ENCODE peak calls at places on chromosomes 6 and 20, in four cellular contexts. V is mesenchymal stem cell; F is aorta; X is CD4-positive, CD25-positive, alpha-beta regulatory T cell. D is an unnamed sample. For H3K4me1, the result is how much of the 10 kb centered on the place peaks cover.

GRCh38 chr6:134358320-134358719 is 40.4 kb upstream of the SGK1 start:
- DNase-seq in V (peak), F (no peak), X (no peak), D (no peak)

GRCh38 chr20:25470045-25470444 is 62.6 kb downstream of the GINS1 start:
- DNase-seq in V (peak), F (no peak), X (peak), D (peak)

GRCh38 chr6:6025736-6026135 is 19.0 kb upstream of the NRN1 start:
- DNase-seq in V (no peak), F (no peak), X (no peak), D (no peak)

GRCh38 chr6:1547785-1548184 is 61.9 kb upstream of the FOXC1 start:
- DNase-seq in V (no peak), F (no peak), X (no peak), D (no peak)

GRCh38 chr20:10982692-10983091 is 308.9 kb upstream of the JAG1 start:
- DNase-seq in V (peak), F (peak), X (no peak), D (no peak)

GRCh38 chr6:36204068-36204753 is 7.7 kb downstream of the BRPF3 start:
- DNase-seq in V (no peak), F (no peak), X (peak), D (no peak)

GRCh38 chr6:106997392-106998257 is 23.1 kb upstream of the CD24 start:
- DNase-seq in V (peak), F (peak), X (peak), D (peak)

GRCh38 chr6:113392551-113393055 is 464.5 kb upstream of the MARCKS start:
- DNase-seq in V (no peak), F (no peak), X (no peak), D (no peak)

GRCh38 chr6:25054469-25054868 is 118.7 kb upstream of the RIPOR2 start:
- DNase-seq in V (peak), F (no peak), X (no peak), D (no peak)

GRCh38 chr20:47493175-47493953 is 8.3 kb upstream of the NCOA3 start:
- DNase-seq in V (peak), F (peak), X (peak), D (peak)

GRCh38 chr6:136604328-136604825 is 54.2 kb upstream of the MAP7 start:
- DNase-seq in V (peak), F (no peak), X (no peak), D (no peak)

GRCh38 chr6:10230533-10230932 is 184.3 kb downstream of the TFAP2A start:
- DNase-seq in V (no peak), F (no peak), X (no peak), D (no peak)

GRCh38 chr6:125444234-125444949 is 142.6 kb upstream of the HDDC2 start:
- DNase-seq in V (peak), F (peak), X (no peak), D (no peak)

DNA sequence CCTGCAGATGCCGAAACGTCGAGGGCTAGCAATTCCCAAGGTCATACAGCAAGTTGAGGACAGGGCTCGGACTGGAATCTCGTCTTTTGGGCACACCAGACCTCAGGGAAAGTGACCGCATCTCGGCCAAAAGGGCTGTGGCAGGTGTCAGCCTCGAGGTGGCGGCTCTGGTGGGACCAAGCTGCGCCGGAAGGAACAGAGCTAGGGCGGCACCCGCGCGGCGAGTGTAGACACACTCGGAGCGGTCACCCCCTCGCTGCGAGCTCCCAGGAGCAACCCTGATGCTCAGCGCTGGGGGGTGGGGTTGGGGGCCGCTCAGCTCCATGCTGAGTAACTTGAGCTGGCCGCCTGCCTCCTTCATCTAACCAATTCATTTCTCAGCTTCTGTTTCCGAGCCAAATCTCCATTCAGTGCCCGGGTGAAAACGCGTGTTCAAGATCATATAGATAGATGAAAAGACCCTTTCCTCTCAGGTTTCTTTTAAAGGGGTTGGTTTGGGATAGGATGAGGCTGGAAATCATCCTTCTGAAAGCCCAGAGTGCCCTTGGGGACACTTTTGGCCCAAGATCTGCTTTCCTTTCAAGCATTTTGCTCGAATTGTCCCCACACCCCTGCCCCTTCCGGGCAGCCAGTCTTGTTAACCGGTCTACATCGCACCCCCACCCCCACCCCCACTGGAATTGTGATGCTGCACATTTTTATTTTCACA is 2.3 kb upstream of the TUBB2B start:
- DNase-seq in V (no peak), F (no peak), X (no peak), D (no peak)
- H3K4me3 ChIP-seq in V (peak), F (no peak), X (peak), D (peak)

GRCh38 chr6:109446072-109446471 is 5.5 kb downstream of the SMPD2 start:
- DNase-seq in V (no peak), F (no peak), X (no peak), D (peak)

GRCh38 chr6:109442393-109442924 is 1.9 kb downstream of the SMPD2 start:
- DNase-seq in V (no peak), F (no peak), X (no peak), D (no peak)

GRCh38 chr6:109445382-109445781 is 4.9 kb downstream of the SMPD2 start:
- DNase-seq in V (no peak), F (no peak), X (no peak), D (no peak)

GRCh38 chr6:109441069-109441816 is 719 bp downstream of the SMPD2 start:
- DNase-seq in V (peak), F (peak), X (no peak), D (peak)

DNA sequence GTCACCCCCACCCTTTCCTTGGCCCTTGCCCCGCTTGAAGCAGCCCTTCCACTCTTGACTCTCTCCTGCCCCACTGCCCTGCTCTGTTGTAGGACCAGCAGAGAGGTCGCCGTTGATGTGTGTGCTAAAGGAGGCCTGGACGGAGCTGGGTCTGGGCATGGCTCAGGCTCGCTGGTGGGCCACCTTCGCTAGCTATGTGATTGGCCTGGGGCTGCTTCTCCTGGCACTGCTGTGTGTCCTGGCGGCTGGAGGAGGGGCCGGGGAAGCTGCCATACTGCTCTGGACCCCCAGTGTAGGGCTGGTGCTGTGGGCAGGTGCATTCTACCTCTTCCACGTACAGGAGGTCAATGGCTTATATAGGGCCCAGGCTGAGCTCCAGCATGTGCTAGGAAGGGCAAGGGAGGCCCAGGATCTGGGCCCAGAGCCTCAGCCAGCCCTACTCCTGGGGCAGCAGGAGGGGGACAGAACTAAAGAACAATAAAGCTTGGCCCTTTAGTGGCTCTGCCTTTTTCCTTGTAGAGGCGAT is 3.0 kb downstream of the SMPD2 start:
- DNase-seq in V (no peak), F (no peak), X (no peak), D (no peak)
- H3K4me1 ChIP-seq in V (under half), F (under half), X (under half), D (half or more)

GRCh38 chr6:158270389-158271127 is 41.7 kb upstream of the TULP4 start:
- DNase-seq in V (no peak), F (no peak), X (no peak), D (no peak)
- H3K27ac ChIP-seq in V (no peak), F (no peak), X (peak), D (peak)

GRCh38 chr6:122722746-122723145 is 56.8 kb upstream of the FABP7 start:
- DNase-seq in V (peak), F (no peak), X (no peak), D (no peak)
- H3K4me3 ChIP-seq in V (no peak), F (no peak), X (no peak), D (no peak)

GRCh38 chr20:23229989-23230388 is 120.6 kb upstream of the NXT1 start:
- DNase-seq in V (no peak), F (no peak), X (no peak), D (no peak)
- H3K4me1 ChIP-seq in V (under half), F (under half), X (under half), D (under half)

GRCh38 chr20:46119028-46119546 is 973 bp downstream of the CD40 start:
- DNase-seq in V (peak), F (no peak), X (no peak), D (no peak)
- H3K27ac ChIP-seq in V (no peak), F (no peak), X (peak), D (peak)

GRCh38 chr6:41153451-41153850 is 696 bp downstream of the TREML1 start:
- DNase-seq in V (no peak), F (no peak), X (no peak), D (no peak)
- H3K4me3 ChIP-seq in V (no peak), F (no peak), X (no peak), D (no peak)

GRCh38 chr6:52305385-52305784 is 20.8 kb upstream of the MCM3 start:
- DNase-seq in V (no peak), F (no peak), X (no peak), D (no peak)

GRCh38 chr6:52306972-52307849 is 22.7 kb upstream of the MCM3 start:
- DNase-seq in V (no peak), F (no peak), X (no peak), D (peak)

GRCh38 chr6:52305948-52306767 is 21.6 kb upstream of the MCM3 start:
- DNase-seq in V (no peak), F (no peak), X (peak), D (no peak)

GRCh38 chr6:52303178-52303577 is 18.6 kb upstream of the MCM3 start:
- DNase-seq in V (no peak), F (no peak), X (no peak), D (no peak)

GRCh38 chr6:52304917-52305316 is 20.4 kb upstream of the MCM3 start:
- DNase-seq in V (peak), F (no peak), X (no peak), D (no peak)
- H3K4me1 ChIP-seq in V (under half), F (under half), X (under half), D (half or more)